ENCODE peak calls at places on chromosomes 2 and 18, in nine cellular contexts. Z is stimulated activated CD4-positive, alpha-beta T cell treated with anti-CD3 and anti-CD28 coated beads, TNF-alpha, amount 100 ng/mL, for 48 hours; G is transverse colon; C is fibroblast of the conjunctiva; F is lung microvascular endothelial cell; J is COLO829; A is upper lobe of left lung; I is activated CD4-positive, alpha-beta T cell treated with anti-CD3 and anti-CD28 coated beads, Interleukin-2, amount 10 ng/mL, durations not matched to agents 7 days and 5 days; X is nucleus accumbens. S is an unnamed sample.
A peak's percentile ranks its signal among the peaks of the same experiment; 100 is the strongest.

GRCh38 chr2:86453838-86454237 is 12.7 kb downstream of the KDM3A start:
- DNase-seq in A (peak; percentile 32), G (peak; percentile 56), Z (no peak), F (peak; percentile 47), C (peak; percentile 89), J (peak; percentile 22), X (no peak), I (no peak), S (peak; percentile 12)

GRCh38 chr2:53511549-53511948 is 256.1 kb upstream of the CHAC2 start:
- DNase-seq in J (no peak), C (no peak), G (no peak), F (no peak), X (no peak), Z (no peak), I (no peak), A (no peak), S (no peak)

GRCh38 chr2:120195575-120195974 is 27.6 kb downstream of the TMEM185B start:
- DNase-seq in Z (no peak), F (no peak), G (no peak), C (no peak), J (no peak), A (no peak), X (no peak), I (no peak), S (no peak)

GRCh38 chr2:106115250-106115649 is 78.9 kb downstream of the UXS1 start:
- DNase-seq in I (no peak), J (peak; percentile 91), C (no peak), F (no peak), G (no peak), X (no peak), Z (no peak), A (no peak), S (no peak)

GRCh38 chr2:216115224-216115582 is 6.1 kb downstream of the XRCC5 start:
- DNase-seq in F (no peak), X (no peak), Z (no peak), J (no peak), A (no peak), C (no peak), G (no peak), I (no peak), S (no peak)

GRCh38 chr18:77046409-77046808 is 86.2 kb downstream of the MBP start:
- DNase-seq in J (no peak), F (no peak), Z (no peak), G (no peak), A (no peak), C (no peak), I (no peak), X (no peak), S (no peak)

GRCh38 chr18:56672981-56673380 is 21.8 kb downstream of the WDR7 start:
- DNase-seq in A (no peak), F (peak; percentile 68), C (no peak), J (no peak), X (no peak), G (no peak), I (no peak), Z (no peak), S (no peak)

GRCh38 chr2:239731998-239732665 is 293.0 kb downstream of the NDUFA10 start:
- DNase-seq in X (no peak), C (no peak), F (no peak), Z (no peak), G (no peak), I (no peak), J (no peak), A (no peak), S (no peak)

GRCh38 chr2:237488901-237489860 is 2.1 kb downstream of the MLPH start:
- DNase-seq in A (peak; percentile 46), C (no peak), J (no peak), I (no peak), X (no peak), G (peak; percentile 69), Z (no peak), F (no peak), S (no peak)

GRCh38 chr2:32844253-32844652 is 102.5 kb upstream of the LTBP1 start:
- DNase-seq in I (no peak), X (no peak), A (no peak), J (no peak), G (no peak), F (no peak), Z (no peak), C (no peak), S (no peak)

GRCh38 chr2:178324072-178324471 is 126.9 kb downstream of the PRKRA start:
- DNase-seq in C (no peak), I (no peak), X (no peak), A (peak; percentile 72), Z (no peak), J (no peak), G (no peak), F (peak; percentile 38), S (no peak)

GRCh38 chr2:145228506-145228905 is 708.6 kb upstream of the ZEB2 start:
- DNase-seq in A (no peak), C (no peak), G (no peak), F (no peak), I (no peak), J (no peak), X (no peak), Z (no peak), S (no peak)

GRCh38 chr18:39162013-39162412 is 1596.4 kb upstream of the CELF4 start:
- DNase-seq in J (no peak), X (no peak), F (no peak), I (no peak), G (no peak), A (no peak), Z (no peak), C (no peak), S (no peak)

GRCh38 chr18:10121028-10121427 is 207.2 kb downstream of the VAPA start:
- DNase-seq in C (no peak), X (no peak), I (no peak), F (no peak), J (no peak), Z (no peak), G (no peak), A (no peak), S (no peak)

GRCh38 chr2:206482123-206482522 is 38.8 kb downstream of the ADAM23 start:
- DNase-seq in X (no peak), A (no peak), G (no peak), J (no peak), Z (no peak), F (no peak), I (no peak), C (no peak), S (no peak)

GRCh38 chr2:27771548-27772335 is at the start of gene MRPL33:
- DNase-seq in F (peak; percentile 86), G (peak; percentile 96), A (peak; percentile 95), Z (peak; percentile 96), J (peak; percentile 93), C (peak; percentile 79), I (peak; percentile 93), X (peak; percentile 86), S (peak; percentile 86)

GRCh38 chr2:223841436-223842180 is 4.2 kb upstream of the AP1S3 start:
- DNase-seq in X (no peak), A (no peak), G (no peak), I (no peak), C (no peak), J (no peak), F (no peak), Z (no peak), S (no peak)

GRCh38 chr18:3914116-3914515 is 464.1 kb downstream of the TGIF1 start:
- DNase-seq in G (no peak), I (no peak), J (no peak), C (no peak), A (no peak), F (no peak), X (no peak), Z (no peak), S (no peak)